ENCODE peak calls at places on chromosomes 12 and 14, in six cellular contexts. One of them, this sample, is unnamed.

GRCh38 chr14:77071938-77072388 is 26.1 kb upstream of the CIPC start:
- DNase-seq in pancreas: no peak
- DNase-seq in GM23248: peak
- DNase-seq in HuH-7: no peak
- DNase-seq in ecto neural progenitor cell: no peak
- DNase-seq in left ventricle myocardium inferior: no peak
- DNase-seq in this sample: no peak

GRCh38 chr12:119713551-119714031 is 45.7 kb downstream of the PRKAB1 start:
- DNase-seq in pancreas: no peak
- DNase-seq in GM23248: no peak
- DNase-seq in HuH-7: no peak
- DNase-seq in ecto neural progenitor cell: no peak
- DNase-seq in left ventricle myocardium inferior: no peak
- DNase-seq in this sample: no peak

GRCh38 chr14:51224551-51224950 is 15.5 kb upstream of the TMX1 start:
- DNase-seq in pancreas: no peak
- DNase-seq in GM23248: peak
- DNase-seq in HuH-7: no peak
- DNase-seq in ecto neural progenitor cell: no peak
- DNase-seq in left ventricle myocardium inferior: no peak
- DNase-seq in this sample: no peak

GRCh38 chr12:130971871-130972588 is 18.3 kb downstream of the ADGRD1 start:
- DNase-seq in pancreas: no peak
- DNase-seq in GM23248: no peak
- DNase-seq in HuH-7: peak
- DNase-seq in ecto neural progenitor cell: no peak
- DNase-seq in left ventricle myocardium inferior: no peak
- DNase-seq in this sample: no peak

GRCh38 chr12:80576641-80577418 is 130.6 kb upstream of the MYF6 start:
- DNase-seq in pancreas: no peak
- DNase-seq in GM23248: no peak
- DNase-seq in HuH-7: no peak
- DNase-seq in ecto neural progenitor cell: no peak
- DNase-seq in left ventricle myocardium inferior: no peak
- DNase-seq in this sample: no peak

GRCh38 chr12:65025070-65025469 is 96.0 kb downstream of the WIF1 start:
- DNase-seq in pancreas: no peak
- DNase-seq in GM23248: no peak
- DNase-seq in HuH-7: no peak
- DNase-seq in ecto neural progenitor cell: no peak
- DNase-seq in left ventricle myocardium inferior: no peak
- DNase-seq in this sample: no peak

GRCh38 chr14:100887728-100888335 is 15.7 kb downstream of the RTL1 start:
- DNase-seq in pancreas: no peak
- DNase-seq in GM23248: peak
- DNase-seq in HuH-7: no peak
- DNase-seq in ecto neural progenitor cell: no peak
- DNase-seq in left ventricle myocardium inferior: no peak
- DNase-seq in this sample: no peak

GRCh38 chr14:99654235-99655000 is 9.5 kb downstream of the HHIPL1 start:
- DNase-seq in pancreas: peak
- DNase-seq in GM23248: peak
- DNase-seq in HuH-7: no peak
- DNase-seq in ecto neural progenitor cell: no peak
- DNase-seq in left ventricle myocardium inferior: peak
- DNase-seq in this sample: no peak

GRCh38 chr12:1777798-1778197 is 42.6 kb upstream of the LRTM2 start:
- DNase-seq in pancreas: no peak
- DNase-seq in GM23248: peak
- DNase-seq in HuH-7: no peak
- DNase-seq in ecto neural progenitor cell: no peak
- DNase-seq in left ventricle myocardium inferior: no peak
- DNase-seq in this sample: no peak

GRCh38 chr14:45810152-45810872 is 557.3 kb upstream of the MIS18BP1 start:
- DNase-seq in pancreas: no peak
- DNase-seq in GM23248: no peak
- DNase-seq in HuH-7: no peak
- DNase-seq in ecto neural progenitor cell: no peak
- DNase-seq in left ventricle myocardium inferior: no peak
- DNase-seq in this sample: no peak

GRCh38 chr12:6279256-6279628 is 31.2 kb upstream of the PLEKHG6 start:
- DNase-seq in pancreas: no peak
- DNase-seq in GM23248: no peak
- DNase-seq in HuH-7: no peak
- DNase-seq in ecto neural progenitor cell: no peak
- DNase-seq in left ventricle myocardium inferior: no peak
- DNase-seq in this sample: no peak

GRCh38 chr14:87332001-87332400 is 661.0 kb downstream of the GALC start:
- DNase-seq in pancreas: no peak
- DNase-seq in GM23248: peak
- DNase-seq in HuH-7: no peak
- DNase-seq in ecto neural progenitor cell: no peak
- DNase-seq in left ventricle myocardium inferior: no peak
- DNase-seq in this sample: no peak

GRCh38 chr14:35398095-35398584 is 6.4 kb downstream of the NFKBIA start:
- DNase-seq in pancreas: no peak
- DNase-seq in GM23248: no peak
- DNase-seq in HuH-7: no peak
- DNase-seq in ecto neural progenitor cell: no peak
- DNase-seq in left ventricle myocardium inferior: no peak
- DNase-seq in this sample: no peak

GRCh38 chr14:95597784-95598204 is 62.9 kb downstream of the GLRX5 start:
- DNase-seq in pancreas: peak
- DNase-seq in GM23248: peak
- DNase-seq in HuH-7: no peak
- DNase-seq in ecto neural progenitor cell: peak
- DNase-seq in left ventricle myocardium inferior: no peak
- DNase-seq in this sample: no peak

GRCh38 chr12:3658327-3659163 is 94.4 kb downstream of the CRACR2A start:
- DNase-seq in pancreas: no peak
- DNase-seq in GM23248: peak
- DNase-seq in HuH-7: peak
- DNase-seq in ecto neural progenitor cell: peak
- DNase-seq in left ventricle myocardium inferior: no peak
- DNase-seq in this sample: no peak

GRCh38 chr12:51819851-51820720 is 28.4 kb downstream of the FIGNL2 start:
- DNase-seq in pancreas: peak
- DNase-seq in GM23248: peak
- DNase-seq in HuH-7: no peak
- DNase-seq in ecto neural progenitor cell: no peak
- DNase-seq in left ventricle myocardium inferior: peak
- DNase-seq in this sample: no peak

GRCh38 chr14:91554535-91555332 is 44.6 kb upstream of the PPP4R3A start:
- DNase-seq in pancreas: no peak
- DNase-seq in GM23248: no peak
- DNase-seq in HuH-7: peak
- DNase-seq in ecto neural progenitor cell: no peak
- DNase-seq in left ventricle myocardium inferior: no peak
- DNase-seq in this sample: no peak

GRCh38 chr12:2161478-2161877 is 108.7 kb downstream of the CACNA1C start:
- DNase-seq in pancreas: no peak
- DNase-seq in GM23248: peak
- DNase-seq in HuH-7: no peak
- DNase-seq in ecto neural progenitor cell: no peak
- DNase-seq in left ventricle myocardium inferior: peak
- DNase-seq in this sample: no peak

GRCh38 chr14:75223664-75224154 is 47.3 kb upstream of the TMED10 start:
- DNase-seq in pancreas: peak
- DNase-seq in GM23248: peak
- DNase-seq in HuH-7: no peak
- DNase-seq in ecto neural progenitor cell: peak
- DNase-seq in left ventricle myocardium inferior: peak
- DNase-seq in this sample: peak

GRCh38 chr14:52044791-52045522 is 23.9 kb downstream of the NID2 start:
- DNase-seq in pancreas: peak
- DNase-seq in GM23248: peak
- DNase-seq in HuH-7: no peak
- DNase-seq in ecto neural progenitor cell: no peak
- DNase-seq in left ventricle myocardium inferior: no peak
- DNase-seq in this sample: no peak

GRCh38 chr12:103075848-103076247 is 118.4 kb downstream of the ASCL1 start:
- DNase-seq in pancreas: no peak
- DNase-seq in GM23248: no peak
- DNase-seq in HuH-7: no peak
- DNase-seq in ecto neural progenitor cell: no peak
- DNase-seq in left ventricle myocardium inferior: no peak
- DNase-seq in this sample: no peak

GRCh38 chr12:51128905-51129304 is 44.0 kb downstream of the TFCP2 start:
- DNase-seq in pancreas: no peak
- DNase-seq in GM23248: no peak
- DNase-seq in HuH-7: no peak
- DNase-seq in ecto neural progenitor cell: no peak
- DNase-seq in left ventricle myocardium inferior: no peak
- DNase-seq in this sample: no peak

GRCh38 chr14:69345402-69345801 is 52.7 kb downstream of the ERH start:
- DNase-seq in pancreas: no peak
- DNase-seq in GM23248: no peak
- DNase-seq in HuH-7: no peak
- DNase-seq in ecto neural progenitor cell: no peak
- DNase-seq in left ventricle myocardium inferior: no peak
- DNase-seq in this sample: no peak

GRCh38 chr12:67477682-67478265 is 170.8 kb upstream of the DYRK2 start:
- DNase-seq in pancreas: no peak
- DNase-seq in GM23248: no peak
- DNase-seq in HuH-7: no peak
- DNase-seq in ecto neural progenitor cell: no peak
- DNase-seq in left ventricle myocardium inferior: no peak
- DNase-seq in this sample: no peak

This sample was measured in NT2/D1.